ENCODE peak calls at places on chromosome 16, in ten cellular contexts. B, M, E, P, W, X, C, J, Z and S are unnamed samples.

GRCh38 chr16:3094289-3095027 is 4.6 kb downstream of the ZSCAN10 start:
- DNase-seq in M (no peak), J (no peak), P (no peak), C (no peak), W (peak; percentile 53), Z (peak; percentile 86), E (no peak), X (no peak), B (peak; percentile 69), S (no peak)

GRCh38 chr16:75695708-75696107 is 5.6 kb downstream of the DUXB start:
- DNase-seq in J (no peak), C (no peak), W (peak; percentile 26), B (no peak), X (no peak), E (no peak), Z (no peak), M (no peak), P (no peak), S (no peak)

GRCh38 chr16:89154390-89155183 is 17.0 kb upstream of the CDH15 start:
- DNase-seq in J (no peak), E (no peak), X (no peak), Z (no peak), B (no peak), P (no peak), C (no peak), W (no peak), M (no peak), S (no peak)

GRCh38 chr16:63192969-63193368 is 1156.7 kb upstream of the CDH8 start:
- DNase-seq in B (no peak), W (no peak), C (no peak), P (no peak), M (no peak), J (no peak), Z (no peak), E (no peak), X (no peak), S (no peak)

GRCh38 chr16:3998793-3999478 is 117.3 kb downstream of the ADCY9 start:
- DNase-seq in J (no peak), W (peak; percentile 57), P (peak; percentile 56), M (no peak), Z (no peak), X (no peak), E (no peak), C (no peak), B (peak; percentile 57), S (no peak)

GRCh38 chr16:23837553-23838308 is 1.9 kb downstream of the PRKCB start:
- DNase-seq in M (no peak), B (no peak), C (no peak), X (no peak), E (no peak), W (no peak), P (no peak), Z (peak; percentile 51), J (no peak), S (peak; percentile 10)

GRCh38 chr16:56298948-56299602 is 107.8 kb downstream of the GNAO1 start:
- DNase-seq in J (peak; percentile 22), P (no peak), X (no peak), M (no peak), C (no peak), Z (no peak), B (no peak), E (peak; percentile 76), W (no peak), S (no peak)

GRCh38 chr16:7221157-7221556 is 111.5 kb upstream of the RBFOX1 start:
- DNase-seq in M (no peak), Z (no peak), C (no peak), B (no peak), E (no peak), P (no peak), J (no peak), W (no peak), X (no peak), S (no peak)

GRCh38 chr16:82761858-82762257 is 135.1 kb downstream of the CDH13 start:
- DNase-seq in P (no peak), W (peak; percentile 18), Z (no peak), M (no peak), E (no peak), B (peak; percentile 48), J (no peak), C (peak; percentile 11), X (no peak), S (no peak)

GRCh38 chr16:58022601-58023371 is 2.8 kb upstream of the MMP15 start:
- DNase-seq in X (no peak), E (peak; percentile 94), M (peak; percentile 59), B (peak; percentile 68), Z (no peak), P (peak; percentile 60), C (no peak), W (peak; percentile 76), J (peak; percentile 54), S (no peak)

GRCh38 chr16:84647830-84648594 is at the start of gene KLHL36:
- DNase-seq in X (no peak), W (no peak), C (no peak), E (peak; percentile 73), J (peak; percentile 30), B (peak; percentile 23), Z (peak; percentile 99), P (peak; percentile 71), M (peak; percentile 74), S (peak; percentile 76)

GRCh38 chr16:52318259-52319008 is 228.5 kb downstream of the TOX3 start:
- DNase-seq in C (no peak), Z (no peak), X (no peak), P (no peak), W (no peak), M (no peak), B (no peak), E (no peak), J (no peak), S (no peak)

GRCh38 chr16:4976079-4976478 is 17.9 kb downstream of the SEC14L5 start:
- DNase-seq in W (no peak), P (no peak), E (no peak), X (no peak), B (no peak), J (no peak), M (no peak), C (no peak), Z (peak; percentile 88), S (no peak)

GRCh38 chr16:49458656-49459445 is 85.2 kb downstream of the C16orf78 start:
- DNase-seq in E (peak; percentile 20), Z (no peak), X (no peak), M (no peak), C (no peak), J (no peak), P (no peak), B (no peak), W (no peak), S (no peak)

DNA sequence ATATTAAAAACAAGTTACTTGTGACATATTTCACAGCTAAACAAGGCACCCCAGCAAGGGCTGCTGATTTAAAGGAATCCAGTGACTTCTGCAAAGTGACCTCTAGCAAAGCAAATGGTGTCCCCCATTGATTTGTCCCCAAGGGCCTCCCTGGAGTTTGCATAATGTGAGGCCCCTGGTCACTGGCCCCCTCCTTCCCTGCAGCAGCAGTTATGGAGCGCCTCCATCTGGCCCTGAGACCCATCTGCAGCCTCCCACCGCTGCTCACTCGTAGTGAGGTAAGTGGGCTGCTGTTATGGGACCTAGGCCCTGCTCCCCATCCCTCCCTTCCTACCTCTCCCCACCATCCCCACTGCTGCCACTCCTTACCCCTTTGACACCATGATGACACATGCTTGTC is 19.6 kb upstream of the EEF2K start:
- DNase-seq in M (no peak), B (no peak), X (no peak), P (no peak), E (no peak), J (no peak), C (no peak), Z (no peak), W (no peak), S (peak; percentile 27)
- TF ChIP-seq CTCF in M (no peak), B (peak; percentile 21), X (no peak), P (no peak), E (no peak), J (no peak), C (no peak), Z (no peak), W (peak; percentile 11), S (no peak)

GRCh38 chr16:30605148-30605547 is 5.0 kb downstream of the ZNF689 start:
- DNase-seq in P (no peak), Z (no peak), M (no peak), C (no peak), X (no peak), E (no peak), J (no peak), B (no peak), W (no peak), S (no peak)

GRCh38 chr16:30606004-30606403 is 4.2 kb downstream of the ZNF689 start:
- DNase-seq in C (no peak), P (no peak), B (no peak), W (no peak), X (no peak), E (no peak), Z (no peak), M (no peak), J (no peak), S (no peak)

GRCh38 chr16:30615358-30616076 is 5.3 kb upstream of the ZNF689 start:
- DNase-seq in M (no peak), P (no peak), J (no peak), E (no peak), C (peak; percentile 57), X (no peak), B (peak; percentile 50), Z (peak; percentile 49), W (peak; percentile 54), S (peak; percentile 58)

GRCh38 chr16:30609002-30609927 is 924 bp downstream of the ZNF689 start:
- DNase-seq in B (peak; percentile 41), X (no peak), W (no peak), J (no peak), C (no peak), P (peak; percentile 59), Z (peak; percentile 76), M (peak; percentile 54), E (peak; percentile 79), S (peak; percentile 43)

GRCh38 chr16:30609928-30610839 is at the start of gene ZNF689:
- DNase-seq in J (peak; percentile 92), Z (peak; percentile 97), B (peak; percentile 98), E (peak; percentile 98), C (peak; percentile 88), X (peak; percentile 93), M (peak; percentile 99), P (peak; percentile 93), W (peak; percentile 97), S (peak; percentile 93)
- TF ChIP-seq CTCF in J (no peak), Z (no peak), B (no peak), E (no peak), C (no peak), X (no peak), M (no peak), P (no peak), W (no peak), S (no peak)

GRCh38 chr16:15682105-15682570 is 32.1 kb downstream of the NDE1 start:
- DNase-seq in C (peak; percentile 61), P (peak; percentile 37), X (peak; percentile 10), Z (no peak), J (no peak), B (peak; percentile 83), E (no peak), W (peak; percentile 84), M (peak; percentile 50), S (no peak)
- TF ChIP-seq CTCF in C (peak; percentile 72), P (peak; percentile 22), X (peak; percentile 40), Z (peak; percentile 32), J (peak; percentile 36), B (peak; percentile 66), E (no peak), W (peak; percentile 69), M (no peak), S (peak; percentile 33)

DNA sequence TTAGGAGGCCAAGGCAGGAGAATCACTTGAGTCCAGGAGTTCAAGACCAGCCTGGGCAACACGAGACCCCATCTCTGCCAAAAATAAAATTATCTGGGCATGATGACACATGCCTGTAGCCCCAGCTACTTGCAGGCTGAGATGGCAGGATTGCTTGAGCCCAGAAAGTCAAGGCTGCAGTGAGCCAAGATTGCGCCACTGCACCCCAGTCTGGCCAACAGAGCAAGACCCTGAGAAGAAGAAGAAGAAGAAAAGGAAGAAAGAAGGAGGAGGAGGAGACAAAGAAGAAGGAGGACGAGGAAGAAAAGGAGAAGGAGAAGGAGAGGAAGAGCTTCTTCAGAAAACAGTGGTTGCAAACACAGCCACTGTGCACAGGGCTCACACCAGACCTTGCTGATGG is 8.4 kb upstream of the DPEP3 start:
- DNase-seq in W (no peak), B (no peak), P (no peak), M (no peak), X (no peak), C (no peak), Z (no peak), E (no peak), J (no peak), S (no peak)
- TF ChIP-seq CTCF in W (no peak), B (no peak), P (no peak), M (no peak), X (no peak), C (no peak), Z (no peak), E (no peak), J (no peak), S (no peak)